ENCODE peak calls at places on chromosomes 16 and 17, in eight cellular contexts. One of them, this sample, is unnamed.
A peak's percentile ranks its signal among the peaks of the same experiment; 100 is the strongest.

GRCh38 chr17:35127751-35128514 is 6.5 kb downstream of the FNDC8 start:
- DNase-seq in MM.1S: no peak
- DNase-seq in CD8-positive, alpha-beta T cell: no peak
- DNase-seq in H9: no peak
- DNase-seq in right lobe of liver: no peak
- DNase-seq in stomach: no peak
- DNase-seq in fibroblast of lung: no peak
- DNase-seq in heart left ventricle: peak; percentile 29
- DNase-seq in this sample: no peak

GRCh38 chr17:21213491-21214014 is 408 bp downstream of the TMEM11 start:
- DNase-seq in CD8-positive, alpha-beta T cell: peak; percentile 20
- DNase-seq in H9: no peak
- DNase-seq in right lobe of liver: peak; percentile 66
- DNase-seq in heart left ventricle: no peak
- DNase-seq in MM.1S: peak; percentile 24
- DNase-seq in stomach: peak; percentile 47
- DNase-seq in fibroblast of lung: no peak
- DNase-seq in this sample: no peak

GRCh38 chr17:50299776-50300175 is 25.5 kb downstream of the TMEM92 start:
- DNase-seq in heart left ventricle: no peak
- DNase-seq in H9: no peak
- DNase-seq in stomach: no peak
- DNase-seq in right lobe of liver: no peak
- DNase-seq in MM.1S: no peak
- DNase-seq in CD8-positive, alpha-beta T cell: no peak
- DNase-seq in fibroblast of lung: no peak
- DNase-seq in this sample: peak; percentile 28

GRCh38 chr17:28576758-28577465 is at the start of gene ALDOC:
- DNase-seq in heart left ventricle: peak; percentile 96
- DNase-seq in CD8-positive, alpha-beta T cell: peak; percentile 98
- DNase-seq in stomach: peak; percentile 99
- DNase-seq in H9: peak; percentile 100
- DNase-seq in right lobe of liver: peak; percentile 99
- DNase-seq in MM.1S: peak; percentile 94
- DNase-seq in fibroblast of lung: peak; percentile 86
- DNase-seq in this sample: peak; percentile 91

GRCh38 chr16:3158014-3158497 is 23.2 kb downstream of the ZNF213 start:
- DNase-seq in H9: no peak
- DNase-seq in fibroblast of lung: no peak
- DNase-seq in MM.1S: no peak
- DNase-seq in stomach: no peak
- DNase-seq in CD8-positive, alpha-beta T cell: no peak
- DNase-seq in heart left ventricle: no peak
- DNase-seq in right lobe of liver: no peak
- DNase-seq in this sample: no peak

GRCh38 chr17:66040402-66040801 is 151.5 kb downstream of the CEP112 start:
- DNase-seq in right lobe of liver: no peak
- DNase-seq in MM.1S: no peak
- DNase-seq in heart left ventricle: no peak
- DNase-seq in stomach: no peak
- DNase-seq in fibroblast of lung: no peak
- DNase-seq in H9: peak; percentile 36
- DNase-seq in CD8-positive, alpha-beta T cell: no peak
- DNase-seq in this sample: no peak

GRCh38 chr16:15650698-15651161 is 685 bp downstream of the NDE1 start:
- DNase-seq in fibroblast of lung: peak; percentile 40
- DNase-seq in MM.1S: peak; percentile 82
- DNase-seq in stomach: no peak
- DNase-seq in CD8-positive, alpha-beta T cell: no peak
- DNase-seq in H9: peak; percentile 39
- DNase-seq in heart left ventricle: no peak
- DNase-seq in right lobe of liver: peak; percentile 63
- DNase-seq in this sample: no peak

GRCh38 chr17:81429353-81429774 is 34.1 kb downstream of the BAHCC1 start:
- DNase-seq in stomach: peak; percentile 90
- DNase-seq in heart left ventricle: peak; percentile 83
- DNase-seq in H9: no peak
- DNase-seq in MM.1S: no peak
- DNase-seq in fibroblast of lung: peak; percentile 64
- DNase-seq in right lobe of liver: peak; percentile 83
- DNase-seq in CD8-positive, alpha-beta T cell: no peak
- DNase-seq in this sample: no peak

GRCh38 chr16:69858196-69859104 is 92.7 kb upstream of the CLEC18A start:
- DNase-seq in MM.1S: no peak
- DNase-seq in CD8-positive, alpha-beta T cell: no peak
- DNase-seq in heart left ventricle: no peak
- DNase-seq in fibroblast of lung: no peak
- DNase-seq in H9: no peak
- DNase-seq in stomach: no peak
- DNase-seq in right lobe of liver: no peak
- DNase-seq in this sample: no peak

GRCh38 chr16:81600275-81600674 is 155.7 kb downstream of the CMIP start:
- DNase-seq in fibroblast of lung: peak; percentile 88
- DNase-seq in H9: no peak
- DNase-seq in right lobe of liver: no peak
- DNase-seq in heart left ventricle: no peak
- DNase-seq in MM.1S: no peak
- DNase-seq in stomach: no peak
- DNase-seq in CD8-positive, alpha-beta T cell: no peak
- DNase-seq in this sample: peak; percentile 24

GRCh38 chr17:77842148-77842905 is 116.2 kb upstream of the TNRC6C start:
- DNase-seq in heart left ventricle: no peak
- DNase-seq in stomach: no peak
- DNase-seq in MM.1S: no peak
- DNase-seq in right lobe of liver: no peak
- DNase-seq in fibroblast of lung: peak; percentile 83
- DNase-seq in H9: no peak
- DNase-seq in CD8-positive, alpha-beta T cell: no peak
- DNase-seq in this sample: peak; percentile 60

GRCh38 chr17:42101513-42102292 is 3.4 kb upstream of the ZNF385C start:
- DNase-seq in fibroblast of lung: peak; percentile 50
- DNase-seq in H9: peak; percentile 96
- DNase-seq in right lobe of liver: peak; percentile 72
- DNase-seq in CD8-positive, alpha-beta T cell: peak; percentile 49
- DNase-seq in MM.1S: peak; percentile 48
- DNase-seq in stomach: peak; percentile 71
- DNase-seq in heart left ventricle: peak; percentile 63
- DNase-seq in this sample: no peak

GRCh38 chr16:3074860-3075545 is 9.6 kb downstream of the IL32 start:
- DNase-seq in CD8-positive, alpha-beta T cell: peak; percentile 79
- DNase-seq in fibroblast of lung: no peak
- DNase-seq in heart left ventricle: no peak
- DNase-seq in H9: no peak
- DNase-seq in right lobe of liver: no peak
- DNase-seq in stomach: peak; percentile 46
- DNase-seq in MM.1S: peak; percentile 72
- DNase-seq in this sample: no peak

GRCh38 chr16:68884867-68885266 is 41.5 kb downstream of the TANGO6 start:
- DNase-seq in MM.1S: no peak
- DNase-seq in CD8-positive, alpha-beta T cell: no peak
- DNase-seq in right lobe of liver: no peak
- DNase-seq in fibroblast of lung: no peak
- DNase-seq in stomach: no peak
- DNase-seq in H9: no peak
- DNase-seq in heart left ventricle: no peak
- DNase-seq in this sample: no peak

GRCh38 chr17:6072157-6072556 is 2.0 kb downstream of the WSCD1 start:
- DNase-seq in fibroblast of lung: no peak
- DNase-seq in H9: no peak
- DNase-seq in heart left ventricle: no peak
- DNase-seq in MM.1S: no peak
- DNase-seq in CD8-positive, alpha-beta T cell: no peak
- DNase-seq in right lobe of liver: no peak
- DNase-seq in stomach: no peak
- DNase-seq in this sample: no peak

GRCh38 chr16:55651841-55652824 is 3.7 kb upstream of the SLC6A2 start:
- DNase-seq in heart left ventricle: no peak
- DNase-seq in fibroblast of lung: no peak
- DNase-seq in H9: peak; percentile 18
- DNase-seq in right lobe of liver: no peak
- DNase-seq in stomach: no peak
- DNase-seq in CD8-positive, alpha-beta T cell: no peak
- DNase-seq in MM.1S: no peak
- DNase-seq in this sample: no peak

GRCh38 chr16:55645986-55646385 is 9.8 kb upstream of the SLC6A2 start:
- DNase-seq in stomach: no peak
- DNase-seq in right lobe of liver: no peak
- DNase-seq in MM.1S: no peak
- DNase-seq in heart left ventricle: no peak
- DNase-seq in H9: peak; percentile 8
- DNase-seq in CD8-positive, alpha-beta T cell: no peak
- DNase-seq in fibroblast of lung: peak; percentile 5
- DNase-seq in this sample: no peak

GRCh38 chr16:55647343-55647742 is 8.4 kb upstream of the SLC6A2 start:
- DNase-seq in fibroblast of lung: no peak
- DNase-seq in stomach: no peak
- DNase-seq in CD8-positive, alpha-beta T cell: no peak
- DNase-seq in right lobe of liver: no peak
- DNase-seq in H9: no peak
- DNase-seq in heart left ventricle: no peak
- DNase-seq in MM.1S: no peak
- DNase-seq in this sample: no peak

GRCh38 chr16:55643161-55643970 is 12.4 kb upstream of the SLC6A2 start:
- DNase-seq in MM.1S: no peak
- DNase-seq in right lobe of liver: no peak
- DNase-seq in H9: peak; percentile 32
- DNase-seq in fibroblast of lung: no peak
- DNase-seq in heart left ventricle: no peak
- DNase-seq in CD8-positive, alpha-beta T cell: no peak
- DNase-seq in stomach: peak; percentile 59
- DNase-seq in this sample: no peak

DNA sequence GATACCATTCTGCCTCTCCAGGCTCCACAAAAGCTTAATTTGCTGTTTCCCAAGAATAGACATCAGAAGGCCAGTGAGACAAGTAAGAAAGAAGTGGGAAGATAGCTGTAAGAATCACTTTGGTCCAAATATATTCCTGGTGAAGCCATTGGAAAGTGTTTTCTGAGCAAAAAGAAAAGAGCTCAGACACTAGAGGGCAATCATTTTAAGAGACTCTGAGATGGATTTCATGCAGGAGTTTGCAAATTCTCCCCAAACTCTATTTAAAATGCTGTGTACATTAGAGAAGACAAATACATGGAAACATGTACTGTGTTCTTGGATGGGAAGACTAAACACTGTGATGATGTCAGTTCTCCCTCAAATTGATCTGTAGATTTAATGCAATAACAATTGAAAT is 8.0 kb upstream of the SLC6A2 start:
- DNase-seq in MM.1S: no peak
- DNase-seq in stomach: no peak
- DNase-seq in fibroblast of lung: no peak
- DNase-seq in H9: no peak
- DNase-seq in CD8-positive, alpha-beta T cell: no peak
- DNase-seq in heart left ventricle: no peak
- DNase-seq in right lobe of liver: no peak
- DNase-seq in this sample: no peak
- TF ChIP-seq CTCF in MM.1S: no peak
- TF ChIP-seq CTCF in stomach: no peak
- TF ChIP-seq CTCF in fibroblast of lung: peak; percentile 15
- TF ChIP-seq CTCF in H9: peak; percentile 17
- TF ChIP-seq CTCF in CD8-positive, alpha-beta T cell: no peak
- TF ChIP-seq CTCF in heart left ventricle: no peak
- TF ChIP-seq CTCF in right lobe of liver: no peak
- TF ChIP-seq CTCF in this sample: peak; percentile 39

DNA sequence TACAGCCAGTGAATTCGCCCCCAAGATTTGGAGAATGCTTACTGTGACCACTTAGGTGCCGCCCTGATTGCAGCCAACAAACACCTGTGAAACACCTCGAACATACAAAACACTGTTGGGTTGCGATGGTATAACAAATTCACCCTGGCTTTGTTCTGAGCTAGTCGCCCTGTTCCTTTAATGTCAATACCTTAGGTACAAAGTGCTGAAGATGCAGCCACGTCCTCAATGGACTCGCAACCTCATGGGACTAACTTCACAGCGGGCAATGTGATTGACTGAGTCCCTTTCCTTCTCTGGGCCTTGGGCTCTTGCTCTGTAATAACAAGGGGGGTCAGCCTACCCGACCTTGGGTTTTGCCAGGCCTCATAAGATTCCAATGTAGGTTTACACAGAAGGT is 28.9 kb upstream of the GOSR2 start:
- DNase-seq in right lobe of liver: no peak
- DNase-seq in fibroblast of lung: no peak
- DNase-seq in stomach: no peak
- DNase-seq in MM.1S: no peak
- DNase-seq in H9: no peak
- DNase-seq in CD8-positive, alpha-beta T cell: no peak
- DNase-seq in heart left ventricle: no peak
- DNase-seq in this sample: no peak
- TF ChIP-seq CTCF in right lobe of liver: no peak
- TF ChIP-seq CTCF in fibroblast of lung: no peak
- TF ChIP-seq CTCF in stomach: no peak
- TF ChIP-seq CTCF in MM.1S: no peak
- TF ChIP-seq CTCF in H9: no peak
- TF ChIP-seq CTCF in CD8-positive, alpha-beta T cell: no peak
- TF ChIP-seq CTCF in heart left ventricle: no peak
- TF ChIP-seq CTCF in this sample: no peak

DNA sequence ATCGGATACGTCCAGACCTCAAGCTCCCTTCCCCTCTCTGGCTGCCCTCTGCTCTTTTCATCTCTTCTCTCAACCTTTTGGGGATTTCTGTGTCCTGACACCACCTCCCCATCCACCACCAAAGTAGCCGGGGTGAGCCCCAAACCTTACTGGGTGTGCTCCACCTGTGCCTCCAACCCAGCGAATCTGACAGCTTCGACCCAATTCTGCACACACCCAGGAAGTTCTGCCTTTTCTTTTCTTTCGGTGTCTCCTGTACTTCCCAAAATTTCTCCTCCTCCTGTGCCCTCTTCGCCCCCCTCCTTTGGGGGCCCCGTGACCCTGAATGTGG is 562 bp downstream of the KCTD11 start:
- DNase-seq in H9: no peak
- DNase-seq in MM.1S: no peak
- DNase-seq in stomach: no peak
- DNase-seq in heart left ventricle: no peak
- DNase-seq in CD8-positive, alpha-beta T cell: no peak
- DNase-seq in fibroblast of lung: no peak
- DNase-seq in right lobe of liver: no peak
- DNase-seq in this sample: no peak
- TF ChIP-seq CTCF in H9: no peak
- TF ChIP-seq CTCF in MM.1S: no peak
- TF ChIP-seq CTCF in stomach: no peak
- TF ChIP-seq CTCF in heart left ventricle: no peak
- TF ChIP-seq CTCF in CD8-positive, alpha-beta T cell: no peak
- TF ChIP-seq CTCF in fibroblast of lung: no peak
- TF ChIP-seq CTCF in right lobe of liver: no peak
- TF ChIP-seq CTCF in this sample: peak; percentile 31

DNA sequence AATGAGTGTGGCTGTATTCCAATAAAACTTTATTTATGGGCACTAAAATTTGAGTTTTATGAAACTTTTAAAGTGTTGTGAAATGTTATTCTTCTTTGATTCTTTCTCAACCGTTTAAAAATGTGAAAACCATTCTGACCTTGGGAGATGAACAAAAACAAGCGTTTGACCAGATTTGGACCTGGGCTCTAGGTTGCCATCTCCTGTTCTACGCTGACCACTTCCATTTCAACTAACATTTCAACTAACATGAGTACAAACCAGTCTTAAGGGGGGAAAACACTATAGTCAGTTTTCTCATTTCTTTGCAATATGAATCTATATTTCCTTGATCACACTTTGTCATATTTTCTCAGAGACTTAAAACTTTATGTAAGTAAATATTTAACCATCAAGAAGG is 118.4 kb upstream of the IRX5 start:
- DNase-seq in stomach: no peak
- DNase-seq in fibroblast of lung: no peak
- DNase-seq in MM.1S: no peak
- DNase-seq in heart left ventricle: no peak
- DNase-seq in CD8-positive, alpha-beta T cell: no peak
- DNase-seq in right lobe of liver: no peak
- DNase-seq in H9: no peak
- DNase-seq in this sample: no peak
- TF ChIP-seq CTCF in stomach: no peak
- TF ChIP-seq CTCF in fibroblast of lung: no peak
- TF ChIP-seq CTCF in MM.1S: no peak
- TF ChIP-seq CTCF in heart left ventricle: no peak
- TF ChIP-seq CTCF in CD8-positive, alpha-beta T cell: no peak
- TF ChIP-seq CTCF in right lobe of liver: peak; percentile 37
- TF ChIP-seq CTCF in H9: peak; percentile 35
- TF ChIP-seq CTCF in this sample: peak; percentile 61

This sample was measured in chondrocyte.